ENCODE peak calls at places on chromosomes 5 and 9, in seven cellular contexts. L is GM23338, M is PC-9, Z is HCT116, B is PC-3, P is SK-N-SH, J is GM23248. T is an unnamed sample.

GRCh38 chr5:161201558-161201957 is 345.0 kb downstream of the GABRB2 start:
- DNase-seq in L (no peak), M (no peak), Z (no peak), B (no peak), P (no peak), J (no peak), T (no peak)

GRCh38 chr5:102106599-102106998 is 189.5 kb downstream of the SLCO4C1 start:
- DNase-seq in L (no peak), M (no peak), Z (no peak), B (no peak), P (no peak), J (no peak), T (no peak)

GRCh38 chr5:127203818-127204217 is 86.8 kb upstream of the MEGF10 start:
- DNase-seq in L (no peak), M (no peak), Z (peak; percentile 6), B (peak; percentile 79), P (no peak), J (peak; percentile 64), T (no peak)

GRCh38 chr5:68169898-68170297 is 45.7 kb upstream of the PIK3R1 start:
- DNase-seq in L (peak; percentile 42), M (no peak), Z (no peak), B (no peak), P (no peak), J (no peak), T (no peak)

GRCh38 chr9:12091865-12092527 is 601.2 kb upstream of the TYRP1 start:
- DNase-seq in L (peak; percentile 9), M (no peak), Z (no peak), B (no peak), P (no peak), J (no peak), T (no peak)

GRCh38 chr5:39208471-39208870 is 10.9 kb downstream of the FYB1 start:
- DNase-seq in L (no peak), M (no peak), Z (no peak), B (no peak), P (no peak), J (no peak), T (no peak)

GRCh38 chr9:116644099-116644688 is 42.9 kb upstream of the TRIM32 start:
- DNase-seq in L (no peak), M (no peak), Z (no peak), B (no peak), P (no peak), J (peak; percentile 86), T (no peak)

GRCh38 chr5:88885043-88885442 is 2.1 kb upstream of the MEF2C start:
- DNase-seq in L (no peak), M (no peak), Z (no peak), B (no peak), P (no peak), J (peak; percentile 36), T (no peak)

GRCh38 chr9:136721339-136722092 is 9.1 kb downstream of the DIPK1B start:
- DNase-seq in L (no peak), M (no peak), Z (no peak), B (peak; percentile 12), P (no peak), J (peak; percentile 95), T (no peak)

GRCh38 chr5:34838785-34839714 is at the start of gene TTC23L:
- DNase-seq in L (peak; percentile 100), M (peak; percentile 98), Z (peak; percentile 60), B (peak; percentile 90), P (peak; percentile 85), J (peak; percentile 93), T (peak; percentile 94)

GRCh38 chr5:141850786-141851185 is 27.4 kb downstream of the PCDH1 start:
- DNase-seq in L (peak; percentile 68), M (no peak), Z (no peak), B (no peak), P (peak; percentile 54), J (peak; percentile 20), T (no peak)

GRCh38 chr9:12882430-12882829 is 107.6 kb downstream of the LURAP1L start:
- DNase-seq in L (no peak), M (no peak), Z (no peak), B (no peak), P (no peak), J (peak; percentile 56), T (no peak)

GRCh38 chr5:58450811-58451629 is 8.9 kb downstream of the PLK2 start:
- DNase-seq in L (no peak), M (no peak), Z (no peak), B (no peak), P (no peak), J (no peak), T (no peak)

GRCh38 chr9:15965246-15965745 is 412.5 kb downstream of the CCDC171 start:
- DNase-seq in L (no peak), M (no peak), Z (no peak), B (no peak), P (no peak), J (no peak), T (no peak)

GRCh38 chr9:36450110-36450732 is 50.2 kb upstream of the RNF38 start:
- DNase-seq in L (peak; percentile 81), M (peak; percentile 14), Z (peak; percentile 22), B (peak; percentile 72), P (peak; percentile 53), J (peak; percentile 78), T (peak; percentile 65)

GRCh38 chr9:19231126-19232035 is 888 bp downstream of the DENND4C start:
- DNase-seq in L (peak; percentile 69), M (no peak), Z (no peak), B (peak; percentile 4), P (peak; percentile 20), J (peak; percentile 66), T (peak; percentile 16)

GRCh38 chr9:122204491-122204890 is 24.3 kb downstream of the LHX6 start:
- DNase-seq in L (no peak), M (no peak), Z (no peak), B (no peak), P (no peak), J (no peak), T (no peak)

GRCh38 chr5:23522553-23522952 is 15.1 kb downstream of the PRDM9 start:
- DNase-seq in L (no peak), M (no peak), Z (no peak), B (no peak), P (no peak), J (no peak), T (no peak)

GRCh38 chr9:135714242-135715055 is 12.5 kb downstream of the KCNT1 start:
- DNase-seq in L (peak; percentile 69), M (no peak), Z (no peak), B (no peak), P (peak; percentile 78), J (no peak), T (peak; percentile 55)

GRCh38 chr9:110146371-110146770 is 61.6 kb downstream of the C9orf152 start:
- DNase-seq in L (no peak), M (no peak), Z (no peak), B (no peak), P (no peak), J (peak; percentile 61), T (no peak)

GRCh38 chr9:110152704-110153374 is 55.1 kb downstream of the C9orf152 start:
- DNase-seq in L (peak; percentile 87), M (no peak), Z (peak; percentile 27), B (peak; percentile 65), P (peak; percentile 62), J (peak; percentile 66), T (peak; percentile 73)

GRCh38 chr9:110148868-110149267 is 59.1 kb downstream of the C9orf152 start:
- DNase-seq in L (no peak), M (no peak), Z (no peak), B (no peak), P (no peak), J (peak; percentile 63), T (no peak)

GRCh38 chr9:110143969-110144545 is 63.9 kb downstream of the C9orf152 start:
- DNase-seq in L (no peak), M (no peak), Z (no peak), B (no peak), P (no peak), J (no peak), T (no peak)

DNA sequence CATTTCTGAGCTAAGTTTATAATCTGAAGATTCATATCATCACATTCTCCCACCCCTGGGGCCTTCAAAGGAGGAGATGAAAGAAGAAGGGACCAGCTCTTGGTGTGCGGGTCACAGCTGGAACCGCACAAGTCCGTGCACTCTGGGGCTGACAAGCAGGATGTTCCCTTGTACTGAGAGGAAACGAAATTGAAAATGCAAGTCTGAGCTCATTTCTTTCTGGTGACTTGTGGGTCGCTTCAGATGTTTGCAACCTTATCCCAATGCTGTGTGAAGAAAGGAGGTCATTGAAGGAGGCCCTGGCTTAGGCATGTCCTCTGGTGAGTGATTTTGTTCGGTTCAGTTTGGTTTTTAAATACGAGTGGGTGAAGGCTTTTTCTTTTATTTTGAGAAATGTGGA is 59.6 kb downstream of the C9orf152 start:
- DNase-seq in L (no peak), M (no peak), Z (no peak), B (no peak), P (no peak), J (peak; percentile 33), T (no peak)
- H3K9me2 ChIP-seq in L (no peaks in the 10 kb centered on the region), M (no peaks in the 10 kb centered on the region), Z (no peaks in the 10 kb centered on the region), B (no peaks in the 10 kb centered on the region), P (no peaks in the 10 kb centered on the region), J (no peaks in the 10 kb centered on the region), T (no peaks in the 10 kb centered on the region)

GRCh38 chr5:55864606-55865541 is 13.7 kb downstream of the IL31RA start:
- DNase-seq in L (no peak), M (no peak), Z (no peak), B (no peak), P (no peak), J (no peak), T (peak; percentile 15)

GRCh38 chr5:55860709-55861108 is 9.6 kb downstream of the IL31RA start:
- DNase-seq in L (no peak), M (no peak), Z (no peak), B (no peak), P (no peak), J (no peak), T (no peak)

GRCh38 chr5:55857247-55857640 is 6.1 kb downstream of the IL31RA start:
- DNase-seq in L (no peak), M (no peak), Z (no peak), B (no peak), P (no peak), J (no peak), T (no peak)

GRCh38 chr5:55856511-55857246 is 5.5 kb downstream of the IL31RA start:
- DNase-seq in L (no peak), M (no peak), Z (no peak), B (no peak), P (no peak), J (no peak), T (no peak)

GRCh38 chr5:55860268-55860667 is 9.1 kb downstream of the IL31RA start:
- DNase-seq in L (no peak), M (no peak), Z (no peak), B (no peak), P (no peak), J (no peak), T (no peak)
- H3K9me2 ChIP-seq in L (peaks cover 2% of the 10 kb centered on the region), M (no peaks in the 10 kb centered on the region), Z (no peaks in the 10 kb centered on the region), B (no peaks in the 10 kb centered on the region), P (no peaks in the 10 kb centered on the region), J (no peaks in the 10 kb centered on the region), T (no peaks in the 10 kb centered on the region)

DNA sequence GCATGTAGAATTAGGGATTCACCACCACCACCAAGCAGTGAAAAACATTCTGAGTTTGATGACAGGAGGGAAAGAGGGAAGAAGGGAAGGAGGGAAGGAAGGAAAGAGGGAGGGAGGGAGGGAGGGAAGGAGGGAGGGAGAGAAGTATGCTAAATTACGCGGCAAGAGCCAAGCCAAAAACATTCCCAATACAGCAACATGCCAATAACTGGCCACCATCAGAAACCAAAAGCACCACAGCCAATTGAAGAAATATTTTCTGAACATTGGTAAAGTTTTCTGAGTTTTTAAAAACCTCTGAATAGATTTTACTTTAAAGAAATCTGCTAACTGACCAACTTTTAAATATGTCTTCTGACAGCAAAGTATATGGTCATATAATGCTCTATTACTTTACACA is 36.0 kb downstream of the FNIP1 start:
- DNase-seq in L (no peak), M (no peak), Z (no peak), B (no peak), P (no peak), J (no peak), T (no peak)
- H3K9me2 ChIP-seq in L (no peaks in the 10 kb centered on the region), M (no peaks in the 10 kb centered on the region), Z (no peaks in the 10 kb centered on the region), B (no peaks in the 10 kb centered on the region), P (no peaks in the 10 kb centered on the region), J (no peaks in the 10 kb centered on the region), T (no peaks in the 10 kb centered on the region)

GRCh38 chr5:59629561-59629960 is 264.0 kb downstream of the PDE4D start:
- DNase-seq in L (no peak), M (no peak), Z (no peak), B (no peak), P (no peak), J (no peak), T (no peak)
- H3K9me2 ChIP-seq in L (peaks cover 18% of the 10 kb centered on the region), M (no peaks in the 10 kb centered on the region), Z (no peaks in the 10 kb centered on the region), B (no peaks in the 10 kb centered on the region), P (no peaks in the 10 kb centered on the region), J (no peaks in the 10 kb centered on the region), T (no peaks in the 10 kb centered on the region)

T was measured in hepatocyte.